ENCODE peak calls at places on chromosomes 1 and 21, in nine cellular contexts. P, U, X, E, B, Q, H, S and L are unnamed samples.

GRCh38 chr1:175072131-175072941 is 4.7 kb downstream of the TNN start:
- DNase-seq in P (no peak), U (peak; percentile 71), X (no peak), E (no peak), B (peak; percentile 74), Q (peak; percentile 65), H (no peak), S (peak; percentile 52), L (no peak)

GRCh38 chr1:20125091-20125490 is 5.8 kb upstream of the PLA2G2D start:
- DNase-seq in P (no peak), U (no peak), X (no peak), E (no peak), B (no peak), Q (no peak), H (no peak), S (no peak), L (no peak)

GRCh38 chr21:15031790-15032357 is 32.9 kb downstream of the NRIP1 start:
- DNase-seq in P (no peak), U (no peak), X (no peak), E (no peak), B (peak; percentile 63), Q (no peak), H (no peak), S (no peak), L (no peak)

GRCh38 chr1:221729771-221730170 is 12.1 kb downstream of the DUSP10 start:
- DNase-seq in P (no peak), U (no peak), X (no peak), E (no peak), B (no peak), Q (no peak), H (no peak), S (no peak), L (no peak)

GRCh38 chr1:226717256-226717909 is 21.7 kb downstream of the ITPKB start:
- DNase-seq in P (no peak), U (no peak), X (no peak), E (no peak), B (no peak), Q (no peak), H (no peak), S (no peak), L (no peak)

GRCh38 chr1:16088996-16089395 is 15.5 kb upstream of the FAM131C start:
- DNase-seq in P (no peak), U (no peak), X (no peak), E (no peak), B (peak; percentile 83), Q (no peak), H (no peak), S (peak; percentile 51), L (no peak)

GRCh38 chr1:153358691-153358975 is 979 bp downstream of the S100A9 start:
- DNase-seq in P (peak; percentile 34), U (no peak), X (no peak), E (peak; percentile 12), B (no peak), Q (no peak), H (no peak), S (no peak), L (peak; percentile 57)

GRCh38 chr1:47849611-47850261 is 147.4 kb downstream of the TRABD2B start:
- DNase-seq in P (no peak), U (no peak), X (no peak), E (no peak), B (no peak), Q (no peak), H (peak; percentile 24), S (no peak), L (no peak)

GRCh38 chr1:228749765-228750164 is 14.5 kb downstream of the RHOU start:
- DNase-seq in P (no peak), U (no peak), X (no peak), E (no peak), B (no peak), Q (no peak), H (no peak), S (no peak), L (no peak)

GRCh38 chr1:60571811-60572210 is 498.2 kb upstream of the C1orf87 start:
- DNase-seq in P (no peak), U (no peak), X (no peak), E (no peak), B (peak; percentile 43), Q (peak; percentile 56), H (no peak), S (peak; percentile 74), L (no peak)

GRCh38 chr1:239914827-239915231 is 176.9 kb upstream of the FMN2 start:
- DNase-seq in P (no peak), U (peak; percentile 62), X (no peak), E (no peak), B (peak; percentile 72), Q (peak; percentile 70), H (no peak), S (peak; percentile 24), L (no peak)

GRCh38 chr1:61091455-61091854 is 9.1 kb downstream of the NFIA start:
- DNase-seq in P (no peak), U (no peak), X (no peak), E (no peak), B (no peak), Q (no peak), H (no peak), S (no peak), L (no peak)

GRCh38 chr1:8321612-8322011 is 3.7 kb downstream of the SLC45A1 start:
- DNase-seq in P (no peak), U (no peak), X (no peak), E (no peak), B (no peak), Q (no peak), H (no peak), S (no peak), L (no peak)

GRCh38 chr1:53081384-53082066 is 19.5 kb downstream of the PODN start:
- DNase-seq in P (no peak), U (no peak), X (no peak), E (no peak), B (no peak), Q (no peak), H (no peak), S (no peak), L (no peak)

GRCh38 chr1:119141020-119141424 is 569 bp upstream of the WARS2 start:
- DNase-seq in P (no peak), U (no peak), X (no peak), E (peak; percentile 41), B (peak; percentile 17), Q (no peak), H (peak; percentile 18), S (peak; percentile 34), L (no peak)

GRCh38 chr21:44436111-44436611 is 19.1 kb upstream of the LRRC3 start:
- DNase-seq in P (peak; percentile 61), U (no peak), X (no peak), E (no peak), B (no peak), Q (no peak), H (no peak), S (no peak), L (peak; percentile 81)

GRCh38 chr1:164735315-164736052 is 176.5 kb downstream of the PBX1 start:
- DNase-seq in P (no peak), U (no peak), X (no peak), E (no peak), B (peak; percentile 87), Q (no peak), H (no peak), S (peak; percentile 70), L (no peak)

GRCh38 chr1:201791775-201792166 is 37.2 kb upstream of the IPO9 start:
- DNase-seq in P (no peak), U (no peak), X (no peak), E (no peak), B (peak; percentile 70), Q (no peak), H (no peak), S (peak; percentile 80), L (no peak)

GRCh38 chr1:31799895-31800676 is 15.7 kb downstream of the SPOCD1 start:
- DNase-seq in P (peak; percentile 64), U (no peak), X (no peak), E (no peak), B (no peak), Q (no peak), H (no peak), S (no peak), L (peak; percentile 30)

DNA sequence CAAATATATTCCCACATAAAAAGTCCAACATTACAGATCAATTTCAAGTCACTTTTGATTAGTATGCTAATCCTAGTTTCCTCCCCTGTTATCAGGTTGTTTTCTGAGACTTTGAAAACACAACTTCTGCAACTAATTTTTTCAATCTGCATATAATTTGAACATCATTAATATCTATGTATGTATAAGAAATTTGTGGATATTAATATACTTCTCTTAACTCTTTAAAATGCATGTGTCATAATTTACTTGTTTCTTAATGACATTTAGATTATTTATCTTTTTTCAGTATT is 48.6 kb downstream of the EXO1 start:
- DNase-seq in P (no peak), U (no peak), X (no peak), E (no peak), B (no peak), Q (no peak), H (no peak), S (no peak), L (no peak)
- TF ChIP-seq CTCF in P (peak; percentile 48), U (no peak), X (no peak), E (no peak), B (no peak), Q (no peak), H (no peak), S (no peak), L (no peak)

DNA sequence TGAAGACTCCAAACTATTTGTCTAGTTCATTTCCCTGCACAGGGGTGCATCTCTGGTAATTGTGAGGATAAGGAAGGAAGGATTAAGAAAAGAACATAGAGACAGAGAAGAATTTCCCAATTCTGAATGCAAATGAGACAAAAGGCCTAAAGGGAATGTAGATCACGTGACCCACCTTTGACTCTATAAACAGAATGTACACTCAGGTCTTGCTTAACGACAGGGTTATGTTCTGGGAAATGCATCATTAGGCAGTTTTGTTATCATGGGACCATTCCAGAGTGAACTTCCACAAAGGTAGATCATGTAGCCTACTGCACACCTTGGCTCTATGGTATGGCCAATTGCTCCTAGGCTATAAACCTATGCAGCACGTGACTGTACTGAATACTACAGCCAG is 252.3 kb upstream of the ZP4 start:
- DNase-seq in P (no peak), U (no peak), X (no peak), E (no peak), B (no peak), Q (no peak), H (no peak), S (no peak), L (no peak)
- TF ChIP-seq CTCF in P (no peak), U (no peak), X (no peak), E (no peak), B (no peak), Q (no peak), H (no peak), S (no peak), L (no peak)

DNA sequence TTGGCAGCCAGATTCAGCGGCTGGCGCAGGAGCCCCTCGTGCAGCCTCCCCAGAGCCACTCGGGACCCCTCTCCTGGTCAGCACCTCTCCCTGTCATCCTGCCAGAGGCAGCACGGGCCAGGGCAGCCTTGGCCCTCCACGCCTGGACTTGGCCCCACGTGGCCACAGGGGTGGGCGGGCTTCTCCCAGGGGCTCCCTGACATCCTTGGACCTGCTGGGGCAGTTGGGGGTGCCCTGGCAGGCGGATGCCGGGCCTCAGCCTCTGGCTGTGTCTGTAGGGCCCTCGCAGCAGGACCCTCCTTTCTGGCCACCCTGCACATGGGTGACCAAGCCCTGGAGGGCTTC is 60.2 kb downstream of the MORN1 start:
- DNase-seq in P (no peak), U (no peak), X (no peak), E (no peak), B (no peak), Q (no peak), H (no peak), S (no peak), L (no peak)
- TF ChIP-seq CTCF in P (no peak), U (no peak), X (no peak), E (no peak), B (no peak), Q (no peak), H (no peak), S (no peak), L (no peak)

GRCh38 chr1:26038904-26039303 is 7.0 kb downstream of the SLC30A2 start:
- DNase-seq in P (no peak), U (no peak), X (no peak), E (no peak), B (no peak), Q (no peak), H (no peak), S (no peak), L (no peak)
- TF ChIP-seq CTCF in P (no peak), U (no peak), X (no peak), E (no peak), B (no peak), Q (no peak), H (no peak), S (no peak), L (no peak)